ENCODE peak calls at places on chromosomes 2 and 18, in five cellular contexts. One of them, this sample, is unnamed.

GRCh38 chr2:20350105-20350712 is 435 bp downstream of the PUM2 start:
- DNase-seq in RPMI8226: peak
- DNase-seq in RWPE1: peak
- DNase-seq in AG09319: no peak
- DNase-seq in activated T-cell treated with anti-CD3 and anti-CD28 coated beads for 1 hour: peak
- DNase-seq in this sample: peak

GRCh38 chr2:29238497-29238896 is 123.3 kb downstream of the CLIP4 start:
- DNase-seq in RPMI8226: peak
- DNase-seq in AG09319: no peak
- DNase-seq in activated T-cell treated with anti-CD3 and anti-CD28 coated beads for 1 hour: no peak
- DNase-seq in RWPE1: peak
- DNase-seq in this sample: no peak

GRCh38 chr2:7014201-7014640 is 97.0 kb downstream of the RNF144A start:
- DNase-seq in RWPE1: no peak
- DNase-seq in RPMI8226: peak
- DNase-seq in AG09319: no peak
- DNase-seq in activated T-cell treated with anti-CD3 and anti-CD28 coated beads for 1 hour: no peak
- DNase-seq in this sample: no peak

GRCh38 chr18:7370375-7370774 is 139.5 kb downstream of the LRRC30 start:
- DNase-seq in activated T-cell treated with anti-CD3 and anti-CD28 coated beads for 1 hour: no peak
- DNase-seq in AG09319: no peak
- DNase-seq in RPMI8226: no peak
- DNase-seq in RWPE1: no peak
- DNase-seq in this sample: no peak

GRCh38 chr2:158904126-158904525 is 64.3 kb upstream of the TANC1 start:
- DNase-seq in RWPE1: no peak
- DNase-seq in AG09319: no peak
- DNase-seq in activated T-cell treated with anti-CD3 and anti-CD28 coated beads for 1 hour: no peak
- DNase-seq in RPMI8226: no peak
- DNase-seq in this sample: no peak

GRCh38 chr2:202950592-202950991 is 38.5 kb downstream of the CARF start:
- DNase-seq in activated T-cell treated with anti-CD3 and anti-CD28 coated beads for 1 hour: no peak
- DNase-seq in AG09319: no peak
- DNase-seq in RWPE1: no peak
- DNase-seq in RPMI8226: no peak
- DNase-seq in this sample: no peak

GRCh38 chr2:179981085-179981484 is 26.0 kb downstream of the CWC22 start:
- DNase-seq in RPMI8226: no peak
- DNase-seq in RWPE1: no peak
- DNase-seq in AG09319: no peak
- DNase-seq in activated T-cell treated with anti-CD3 and anti-CD28 coated beads for 1 hour: no peak
- DNase-seq in this sample: no peak

GRCh38 chr18:70216788-70217187 is 11.3 kb upstream of the RTTN start:
- DNase-seq in RPMI8226: no peak
- DNase-seq in activated T-cell treated with anti-CD3 and anti-CD28 coated beads for 1 hour: no peak
- DNase-seq in RWPE1: no peak
- DNase-seq in AG09319: no peak
- DNase-seq in this sample: no peak

GRCh38 chr2:74152954-74153353 is 5.2 kb upstream of the BOLA3 start:
- DNase-seq in activated T-cell treated with anti-CD3 and anti-CD28 coated beads for 1 hour: no peak
- DNase-seq in RPMI8226: no peak
- DNase-seq in RWPE1: no peak
- DNase-seq in AG09319: no peak
- DNase-seq in this sample: no peak

GRCh38 chr18:6874316-6874715 is 144.8 kb downstream of the ARHGAP28 start:
- DNase-seq in AG09319: no peak
- DNase-seq in RPMI8226: no peak
- DNase-seq in RWPE1: no peak
- DNase-seq in activated T-cell treated with anti-CD3 and anti-CD28 coated beads for 1 hour: no peak
- DNase-seq in this sample: no peak

GRCh38 chr2:133609664-133610063 is 41.4 kb upstream of the NCKAP5 start:
- DNase-seq in activated T-cell treated with anti-CD3 and anti-CD28 coated beads for 1 hour: no peak
- DNase-seq in AG09319: no peak
- DNase-seq in RPMI8226: no peak
- DNase-seq in RWPE1: no peak
- DNase-seq in this sample: no peak

GRCh38 chr18:7662866-7663265 is 95.8 kb downstream of the PTPRM start:
- DNase-seq in activated T-cell treated with anti-CD3 and anti-CD28 coated beads for 1 hour: no peak
- DNase-seq in RWPE1: no peak
- DNase-seq in RPMI8226: no peak
- DNase-seq in AG09319: no peak
- DNase-seq in this sample: no peak

GRCh38 chr2:229273384-229274338 is 2.6 kb upstream of the PID1 start:
- DNase-seq in RWPE1: peak
- DNase-seq in AG09319: peak
- DNase-seq in activated T-cell treated with anti-CD3 and anti-CD28 coated beads for 1 hour: no peak
- DNase-seq in RPMI8226: peak
- DNase-seq in this sample: no peak

GRCh38 chr2:146989726-146990125 is 855.1 kb upstream of the ACVR2A start:
- DNase-seq in AG09319: no peak
- DNase-seq in RWPE1: no peak
- DNase-seq in RPMI8226: no peak
- DNase-seq in activated T-cell treated with anti-CD3 and anti-CD28 coated beads for 1 hour: no peak
- DNase-seq in this sample: no peak

GRCh38 chr2:144372484-144373195 is 147.3 kb downstream of the ZEB2 start:
- DNase-seq in AG09319: no peak
- DNase-seq in activated T-cell treated with anti-CD3 and anti-CD28 coated beads for 1 hour: no peak
- DNase-seq in RPMI8226: no peak
- DNase-seq in RWPE1: no peak
- DNase-seq in this sample: no peak

GRCh38 chr2:43424262-43425207 is 171.3 kb downstream of the THADA start:
- DNase-seq in activated T-cell treated with anti-CD3 and anti-CD28 coated beads for 1 hour: no peak
- DNase-seq in AG09319: no peak
- DNase-seq in RPMI8226: no peak
- DNase-seq in RWPE1: no peak
- DNase-seq in this sample: no peak

GRCh38 chr2:27960237-27960912 is 69.8 kb downstream of the BABAM2 start:
- DNase-seq in AG09319: peak
- DNase-seq in activated T-cell treated with anti-CD3 and anti-CD28 coated beads for 1 hour: no peak
- DNase-seq in RWPE1: peak
- DNase-seq in RPMI8226: peak
- DNase-seq in this sample: no peak

GRCh38 chr2:173090291-173090877 is 14.7 kb downstream of the MAP3K20 start:
- DNase-seq in AG09319: peak
- DNase-seq in RWPE1: no peak
- DNase-seq in RPMI8226: no peak
- DNase-seq in activated T-cell treated with anti-CD3 and anti-CD28 coated beads for 1 hour: no peak
- DNase-seq in this sample: no peak

GRCh38 chr2:158539176-158539895 is 82.6 kb downstream of the PKP4 start:
- DNase-seq in activated T-cell treated with anti-CD3 and anti-CD28 coated beads for 1 hour: no peak
- DNase-seq in RPMI8226: peak
- DNase-seq in RWPE1: peak
- DNase-seq in AG09319: peak
- DNase-seq in this sample: no peak

GRCh38 chr2:200081221-200081620 is 125.8 kb downstream of the MAIP1 start:
- DNase-seq in RPMI8226: no peak
- DNase-seq in RWPE1: no peak
- DNase-seq in AG09319: no peak
- DNase-seq in activated T-cell treated with anti-CD3 and anti-CD28 coated beads for 1 hour: no peak
- DNase-seq in this sample: no peak

GRCh38 chr18:33817096-33817495 is 239.1 kb downstream of the ASXL3 start:
- DNase-seq in activated T-cell treated with anti-CD3 and anti-CD28 coated beads for 1 hour: no peak
- DNase-seq in AG09319: no peak
- DNase-seq in RPMI8226: no peak
- DNase-seq in RWPE1: no peak
- DNase-seq in this sample: no peak

GRCh38 chr2:69827796-69828540 is 1.5 kb upstream of the GMCL1 start:
- DNase-seq in activated T-cell treated with anti-CD3 and anti-CD28 coated beads for 1 hour: no peak
- DNase-seq in RWPE1: no peak
- DNase-seq in RPMI8226: no peak
- DNase-seq in AG09319: no peak
- DNase-seq in this sample: no peak

This sample was measured in naive thymus-derived CD4-positive, alpha-beta T cell.